ENCODE peak calls at places on chromosome 16, in five cellular contexts. W is NT2/D1; K is activated CD4-positive, alpha-beta T cell treated with anti-CD3 and anti-CD28 coated beads, Interleukin-2, amount 50 U/mL, for 4 hours; C is A549; D is kidney glomerular epithelial cell. B is an unnamed sample.
A peak's percentile ranks its signal among the peaks of the same experiment; 100 is the strongest.

GRCh38 chr16:70778901-70779309 is 22.1 kb downstream of the VAC14 start:
- DNase-seq in C (peak; percentile 87), D (peak; percentile 42), K (no peak), W (peak; percentile 40), B (no peak)

GRCh38 chr16:29790183-29790948 is at the start of gene KIF22:
- DNase-seq in C (peak; percentile 99), K (peak; percentile 99), D (peak; percentile 95), W (peak; percentile 98), B (peak; percentile 88)

GRCh38 chr16:84475643-84476240 is 28.7 kb downstream of the MEAK7 start:
- DNase-seq in W (no peak), K (no peak), C (no peak), D (no peak), B (no peak)

GRCh38 chr16:68499011-68499410 is 40.1 kb upstream of the ZFP90 start:
- DNase-seq in K (no peak), W (no peak), C (no peak), D (no peak), B (no peak)

GRCh38 chr16:56848955-56849689 is 15.9 kb upstream of the SLC12A3 start:
- DNase-seq in W (no peak), D (peak; percentile 89), K (no peak), C (no peak), B (no peak)

GRCh38 chr16:10112021-10112420 is 70.2 kb downstream of the GRIN2A start:
- DNase-seq in C (no peak), K (no peak), D (no peak), W (no peak), B (no peak)

GRCh38 chr16:77610496-77610895 is 111.8 kb upstream of the NUDT7 start:
- DNase-seq in C (no peak), W (no peak), D (no peak), K (no peak), B (no peak)

GRCh38 chr16:14531101-14531500 is 99.0 kb downstream of the PARN start:
- DNase-seq in D (no peak), K (no peak), C (no peak), W (no peak), B (no peak)

GRCh38 chr16:20868890-20869289 is 31.3 kb downstream of the DCUN1D3 start:
- DNase-seq in C (peak; percentile 45), K (no peak), D (no peak), W (no peak), B (no peak)

GRCh38 chr16:11276880-11277593 is 757 bp upstream of the PRM2 start:
- DNase-seq in K (no peak), W (no peak), D (no peak), C (no peak), B (no peak)

GRCh38 chr16:17434006-17434405 is 36.8 kb downstream of the XYLT1 start:
- DNase-seq in D (no peak), W (no peak), C (no peak), K (no peak), B (no peak)

B was measured in Panc1.